ENCODE peak calls at places on chromosome 20, in four cellular contexts. L, J, D and Y are unnamed samples.

GRCh38 chr20:19449051-19449450 is 236.6 kb downstream of the SLC24A3 start:
- DNase-seq in L (no peak), J (no peak), D (no peak), Y (no peak)

GRCh38 chr20:49560186-49560585 is 7.8 kb downstream of the PTGIS start:
- DNase-seq in L (peak; percentile 1), J (no peak), D (no peak), Y (no peak)

GRCh38 chr20:57794600-57795346 is 85.0 kb upstream of the PMEPA1 start:
- DNase-seq in L (no peak), J (no peak), D (no peak), Y (no peak)

GRCh38 chr20:22560817-22561216 is 23.6 kb downstream of the FOXA2 start:
- DNase-seq in L (no peak), J (peak; percentile 63), D (no peak), Y (no peak)

GRCh38 chr20:46801003-46801702 is 91.7 kb downstream of the SLC2A10 start:
- DNase-seq in L (no peak), J (no peak), D (no peak), Y (no peak)

GRCh38 chr20:24892522-24892921 is 56.5 kb upstream of the CST7 start:
- DNase-seq in L (no peak), J (no peak), D (no peak), Y (no peak)

GRCh38 chr20:46512943-46513844 is at the start of gene ZNF334:
- DNase-seq in L (peak; percentile 73), J (peak; percentile 88), D (peak; percentile 25), Y (peak; percentile 92)

GRCh38 chr20:62569615-62570014 is 72.7 kb upstream of the SLCO4A1 start:
- DNase-seq in L (no peak), J (no peak), D (no peak), Y (no peak)

GRCh38 chr20:2042400-2042799 is 48.5 kb upstream of the PDYN start:
- DNase-seq in L (no peak), J (no peak), D (no peak), Y (no peak)

GRCh38 chr20:37336369-37337207 is 9.4 kb upstream of the SRC start:
- DNase-seq in L (peak; percentile 69), J (peak; percentile 58), D (no peak), Y (peak; percentile 69)

GRCh38 chr20:63707558-63708300 is at the start of the genes ARFRP1 and ZGPAT:
- DNase-seq in L (peak; percentile 90), J (peak; percentile 84), D (peak; percentile 88), Y (peak; percentile 87)

GRCh38 chr20:47705497-47705856 is 79.8 kb downstream of the SULF2 start:
- DNase-seq in L (no peak), J (no peak), D (no peak), Y (no peak)

GRCh38 chr20:32474967-32475819 is 109.9 kb downstream of the NOL4L start:
- DNase-seq in L (peak; percentile 24), J (peak; percentile 54), D (no peak), Y (no peak)

GRCh38 chr20:11195169-11195568 is 521.4 kb upstream of the JAG1 start:
- DNase-seq in L (no peak), J (no peak), D (no peak), Y (peak; percentile 77)

GRCh38 chr20:46637861-46638366 is 13.3 kb downstream of the SLC13A3 start:
- DNase-seq in L (no peak), J (no peak), D (no peak), Y (no peak)

GRCh38 chr20:53606364-53606985 is 12.8 kb upstream of the ZNF217 start:
- DNase-seq in L (no peak), J (no peak), D (no peak), Y (no peak)

GRCh38 chr20:38805958-38806854 is 709 bp downstream of the PPP1R16B start:
- DNase-seq in L (peak; percentile 69), J (peak; percentile 44), D (no peak), Y (peak; percentile 51)

GRCh38 chr20:25584905-25585704 is at the start of gene NINL:
- DNase-seq in L (peak; percentile 64), J (peak; percentile 87), D (no peak), Y (peak; percentile 85)

GRCh38 chr20:51440589-51440988 is 101.9 kb downstream of the NFATC2 start:
- DNase-seq in L (no peak), J (no peak), D (no peak), Y (no peak)

GRCh38 chr20:1949306-1949705 is 44.6 kb downstream of the PDYN start:
- DNase-seq in L (no peak), J (no peak), D (no peak), Y (no peak)